ENCODE peak calls at places on chromosomes 16 and 17, in six cellular contexts. One of them, this sample, is unnamed.

GRCh38 chr17:51491416-51491815 is 231.1 kb downstream of the UTP18 start:
- DNase-seq in cardiac fibroblast: no peak
- DNase-seq in PC-9: no peak
- DNase-seq in cardiac muscle cell: no peak
- DNase-seq in AG09309: no peak
- DNase-seq in OCI-LY7: no peak
- DNase-seq in this sample: no peak

GRCh38 chr17:80743181-80743771 is 198.6 kb downstream of the RPTOR start:
- DNase-seq in cardiac fibroblast: no peak
- DNase-seq in PC-9: no peak
- DNase-seq in cardiac muscle cell: no peak
- DNase-seq in AG09309: peak; percentile 29
- DNase-seq in OCI-LY7: no peak
- DNase-seq in this sample: no peak

GRCh38 chr17:45374501-45374900 is 57.7 kb upstream of the MAP3K14 start:
- DNase-seq in cardiac fibroblast: no peak
- DNase-seq in PC-9: no peak
- DNase-seq in cardiac muscle cell: no peak
- DNase-seq in AG09309: no peak
- DNase-seq in OCI-LY7: no peak
- DNase-seq in this sample: no peak

GRCh38 chr16:47888142-47888541 is 267.7 kb downstream of the ABCC12 start:
- DNase-seq in cardiac fibroblast: peak; percentile 51
- DNase-seq in PC-9: peak; percentile 62
- DNase-seq in cardiac muscle cell: peak; percentile 30
- DNase-seq in AG09309: no peak
- DNase-seq in OCI-LY7: no peak
- DNase-seq in this sample: peak; percentile 61

GRCh38 chr17:82062984-82063368 is 2.6 kb downstream of the DUS1L start:
- DNase-seq in cardiac fibroblast: no peak
- DNase-seq in PC-9: no peak
- DNase-seq in cardiac muscle cell: no peak
- DNase-seq in AG09309: no peak
- DNase-seq in OCI-LY7: no peak
- DNase-seq in this sample: no peak

GRCh38 chr17:19331134-19331533 is 31.4 kb downstream of the B9D1 start:
- DNase-seq in cardiac fibroblast: peak; percentile 89
- DNase-seq in PC-9: peak; percentile 48
- DNase-seq in cardiac muscle cell: peak; percentile 70
- DNase-seq in AG09309: peak; percentile 69
- DNase-seq in OCI-LY7: no peak
- DNase-seq in this sample: peak; percentile 15

GRCh38 chr16:3182608-3183444 is 5.2 kb upstream of the OR1F1 start:
- DNase-seq in cardiac fibroblast: peak; percentile 86
- DNase-seq in PC-9: peak; percentile 60
- DNase-seq in cardiac muscle cell: peak; percentile 57
- DNase-seq in AG09309: no peak
- DNase-seq in OCI-LY7: no peak
- DNase-seq in this sample: no peak

GRCh38 chr17:238964-239259 is 57.5 kb upstream of the DOC2B start:
- DNase-seq in cardiac fibroblast: no peak
- DNase-seq in PC-9: no peak
- DNase-seq in cardiac muscle cell: no peak
- DNase-seq in AG09309: no peak
- DNase-seq in OCI-LY7: no peak
- DNase-seq in this sample: no peak

GRCh38 chr16:85206472-85207356 is 94.4 kb upstream of the CIBAR2 start:
- DNase-seq in cardiac fibroblast: no peak
- DNase-seq in PC-9: no peak
- DNase-seq in cardiac muscle cell: peak; percentile 68
- DNase-seq in AG09309: no peak
- DNase-seq in OCI-LY7: no peak
- DNase-seq in this sample: no peak

GRCh38 chr16:79677799-79678525 is 77.4 kb upstream of the MAF start:
- DNase-seq in cardiac fibroblast: no peak
- DNase-seq in PC-9: no peak
- DNase-seq in cardiac muscle cell: no peak
- DNase-seq in AG09309: no peak
- DNase-seq in OCI-LY7: no peak
- DNase-seq in this sample: no peak

GRCh38 chr17:13281626-13282025 is 263.8 kb upstream of the ELAC2 start:
- DNase-seq in cardiac fibroblast: no peak
- DNase-seq in PC-9: no peak
- DNase-seq in cardiac muscle cell: no peak
- DNase-seq in AG09309: no peak
- DNase-seq in OCI-LY7: no peak
- DNase-seq in this sample: no peak

GRCh38 chr17:50943575-50943933 is 77.4 kb upstream of the TOB1 start:
- DNase-seq in cardiac fibroblast: no peak
- DNase-seq in PC-9: no peak
- DNase-seq in cardiac muscle cell: no peak
- DNase-seq in AG09309: no peak
- DNase-seq in OCI-LY7: no peak
- DNase-seq in this sample: no peak

GRCh38 chr16:15032547-15033308 is 23.1 kb downstream of the NTAN1 start:
- DNase-seq in cardiac fibroblast: peak; percentile 35
- DNase-seq in PC-9: no peak
- DNase-seq in cardiac muscle cell: peak; percentile 65
- DNase-seq in AG09309: no peak
- DNase-seq in OCI-LY7: no peak
- DNase-seq in this sample: no peak

GRCh38 chr17:74744714-74745547 is 3.5 kb upstream of the NHERF1 start:
- DNase-seq in cardiac fibroblast: peak; percentile 75
- DNase-seq in PC-9: peak; percentile 91
- DNase-seq in cardiac muscle cell: peak; percentile 67
- DNase-seq in AG09309: peak; percentile 10
- DNase-seq in OCI-LY7: peak; percentile 81
- DNase-seq in this sample: no peak

GRCh38 chr16:84379008-84379730 is 10.8 kb downstream of the ATP2C2 start:
- DNase-seq in cardiac fibroblast: no peak
- DNase-seq in PC-9: no peak
- DNase-seq in cardiac muscle cell: peak; percentile 43
- DNase-seq in AG09309: no peak
- DNase-seq in OCI-LY7: no peak
- DNase-seq in this sample: no peak

GRCh38 chr16:87045462-87046216 is 271.6 kb downstream of the C16orf95 start:
- DNase-seq in cardiac fibroblast: no peak
- DNase-seq in PC-9: no peak
- DNase-seq in cardiac muscle cell: no peak
- DNase-seq in AG09309: no peak
- DNase-seq in OCI-LY7: no peak
- DNase-seq in this sample: no peak

GRCh38 chr16:85361441-85362118 is 249.3 kb upstream of the CIBAR2 start:
- DNase-seq in cardiac fibroblast: no peak
- DNase-seq in PC-9: no peak
- DNase-seq in cardiac muscle cell: no peak
- DNase-seq in AG09309: no peak
- DNase-seq in OCI-LY7: no peak
- DNase-seq in this sample: no peak

GRCh38 chr17:17749921-17750320 is 68.7 kb downstream of the RAI1 start:
- DNase-seq in cardiac fibroblast: peak; percentile 51
- DNase-seq in PC-9: no peak
- DNase-seq in cardiac muscle cell: peak; percentile 38
- DNase-seq in AG09309: no peak
- DNase-seq in OCI-LY7: peak; percentile 86
- DNase-seq in this sample: no peak

GRCh38 chr17:31788956-31789355 is 70.1 kb downstream of the COPRS start:
- DNase-seq in cardiac fibroblast: peak; percentile 2
- DNase-seq in PC-9: no peak
- DNase-seq in cardiac muscle cell: no peak
- DNase-seq in AG09309: peak; percentile 37
- DNase-seq in OCI-LY7: no peak
- DNase-seq in this sample: no peak

GRCh38 chr16:83390759-83391158 is 417.0 kb upstream of the HSBP1 start:
- DNase-seq in cardiac fibroblast: no peak
- DNase-seq in PC-9: no peak
- DNase-seq in cardiac muscle cell: no peak
- DNase-seq in AG09309: no peak
- DNase-seq in OCI-LY7: no peak
- DNase-seq in this sample: no peak

GRCh38 chr17:1635675-1636465 is 7.2 kb upstream of the SLC43A2 start:
- DNase-seq in cardiac fibroblast: no peak
- DNase-seq in PC-9: no peak
- DNase-seq in cardiac muscle cell: peak; percentile 31
- DNase-seq in AG09309: no peak
- DNase-seq in OCI-LY7: no peak
- DNase-seq in this sample: no peak

GRCh38 chr16:273547-274421 is 2.0 kb downstream of the RGS11 start:
- DNase-seq in cardiac fibroblast: no peak
- DNase-seq in PC-9: peak; percentile 50
- DNase-seq in cardiac muscle cell: no peak
- DNase-seq in AG09309: no peak
- DNase-seq in OCI-LY7: no peak
- DNase-seq in this sample: no peak

GRCh38 chr16:49513040-49513439 is 139.4 kb downstream of the C16orf78 start:
- DNase-seq in cardiac fibroblast: peak; percentile 20
- DNase-seq in PC-9: no peak
- DNase-seq in cardiac muscle cell: no peak
- DNase-seq in AG09309: no peak
- DNase-seq in OCI-LY7: peak; percentile 36
- DNase-seq in this sample: no peak

GRCh38 chr17:77132411-77133086 is 8.2 kb upstream of the SEC14L1 start:
- DNase-seq in cardiac fibroblast: no peak
- DNase-seq in PC-9: no peak
- DNase-seq in cardiac muscle cell: no peak
- DNase-seq in AG09309: no peak
- DNase-seq in OCI-LY7: no peak
- DNase-seq in this sample: no peak

GRCh38 chr17:9259419-9259818 is 238.1 kb downstream of the NTN1 start:
- DNase-seq in cardiac fibroblast: no peak
- DNase-seq in PC-9: no peak
- DNase-seq in cardiac muscle cell: no peak
- DNase-seq in AG09309: no peak
- DNase-seq in OCI-LY7: no peak
- DNase-seq in this sample: no peak

GRCh38 chr16:4696905-4697866 is 3.8 kb downstream of the NUDT16L1 start:
- DNase-seq in cardiac fibroblast: no peak
- DNase-seq in PC-9: no peak
- DNase-seq in cardiac muscle cell: no peak
- DNase-seq in AG09309: no peak
- DNase-seq in OCI-LY7: no peak
- DNase-seq in this sample: no peak

GRCh38 chr17:12627177-12627629 is 38.5 kb upstream of the MYOCD start:
- DNase-seq in cardiac fibroblast: peak; percentile 98
- DNase-seq in PC-9: no peak
- DNase-seq in cardiac muscle cell: peak; percentile 60
- DNase-seq in AG09309: peak; percentile 88
- DNase-seq in OCI-LY7: no peak
- DNase-seq in this sample: peak; percentile 87

GRCh38 chr16:3755249-3755648 is 37.9 kb upstream of the TRAP1 start:
- DNase-seq in cardiac fibroblast: no peak
- DNase-seq in PC-9: no peak
- DNase-seq in cardiac muscle cell: no peak
- DNase-seq in AG09309: no peak
- DNase-seq in OCI-LY7: no peak
- DNase-seq in this sample: no peak

GRCh38 chr17:56596741-56597494 is 3.4 kb downstream of the NOG start:
- DNase-seq in cardiac fibroblast: no peak
- DNase-seq in PC-9: no peak
- DNase-seq in cardiac muscle cell: no peak
- DNase-seq in AG09309: no peak
- DNase-seq in OCI-LY7: no peak
- DNase-seq in this sample: no peak

GRCh38 chr16:79150626-79151025 is 449.9 kb downstream of the MAF start:
- DNase-seq in cardiac fibroblast: no peak
- DNase-seq in PC-9: no peak
- DNase-seq in cardiac muscle cell: no peak
- DNase-seq in AG09309: no peak
- DNase-seq in OCI-LY7: no peak
- DNase-seq in this sample: no peak

GRCh38 chr17:18143044-18143936 is 34.7 kb downstream of the MYO15A start:
- DNase-seq in cardiac fibroblast: peak; percentile 31
- DNase-seq in PC-9: no peak
- DNase-seq in cardiac muscle cell: peak; percentile 25
- DNase-seq in AG09309: no peak
- DNase-seq in OCI-LY7: peak; percentile 26
- DNase-seq in this sample: no peak

GRCh38 chr16:56203052-56203451 is 11.8 kb downstream of the GNAO1 start:
- DNase-seq in cardiac fibroblast: peak; percentile 28
- DNase-seq in PC-9: no peak
- DNase-seq in cardiac muscle cell: peak; percentile 9
- DNase-seq in AG09309: no peak
- DNase-seq in OCI-LY7: peak; percentile 32
- DNase-seq in this sample: no peak
- TF ChIP-seq CTCF in cardiac fibroblast: peak; percentile 23
- TF ChIP-seq CTCF in PC-9: peak; percentile 22
- TF ChIP-seq CTCF in cardiac muscle cell: peak; percentile 14
- TF ChIP-seq CTCF in AG09309: peak; percentile 27
- TF ChIP-seq CTCF in OCI-LY7: peak; percentile 59
- TF ChIP-seq CTCF in this sample: no peak

GRCh38 chr16:66758086-66758485 is 6.7 kb upstream of the DYNC1LI2 start:
- DNase-seq in cardiac fibroblast: no peak
- DNase-seq in PC-9: no peak
- DNase-seq in cardiac muscle cell: no peak
- DNase-seq in AG09309: no peak
- DNase-seq in OCI-LY7: no peak
- DNase-seq in this sample: no peak
- TF ChIP-seq CTCF in cardiac fibroblast: no peak
- TF ChIP-seq CTCF in PC-9: no peak
- TF ChIP-seq CTCF in cardiac muscle cell: no peak
- TF ChIP-seq CTCF in AG09309: no peak
- TF ChIP-seq CTCF in OCI-LY7: peak; percentile 22
- TF ChIP-seq CTCF in this sample: peak; percentile 6

GRCh38 chr17:6639651-6640535 is 618 bp downstream of the KIAA0753 start:
- DNase-seq in cardiac fibroblast: peak; percentile 51
- DNase-seq in PC-9: peak; percentile 41
- DNase-seq in cardiac muscle cell: peak; percentile 59
- DNase-seq in AG09309: no peak
- DNase-seq in OCI-LY7: peak; percentile 53
- DNase-seq in this sample: no peak

GRCh38 chr17:6642592-6642991 is 1.7 kb downstream of the TXNDC17 start:
- DNase-seq in cardiac fibroblast: no peak
- DNase-seq in PC-9: no peak
- DNase-seq in cardiac muscle cell: no peak
- DNase-seq in AG09309: no peak
- DNase-seq in OCI-LY7: no peak
- DNase-seq in this sample: no peak

GRCh38 chr17:6641374-6641818 is 536 bp downstream of the TXNDC17 start:
- DNase-seq in cardiac fibroblast: no peak
- DNase-seq in PC-9: peak; percentile 37
- DNase-seq in cardiac muscle cell: peak; percentile 32
- DNase-seq in AG09309: no peak
- DNase-seq in OCI-LY7: peak; percentile 39
- DNase-seq in this sample: no peak

GRCh38 chr17:6639014-6639650 is 1.4 kb downstream of the KIAA0753 start:
- DNase-seq in cardiac fibroblast: no peak
- DNase-seq in PC-9: peak; percentile 62
- DNase-seq in cardiac muscle cell: no peak
- DNase-seq in AG09309: no peak
- DNase-seq in OCI-LY7: no peak
- DNase-seq in this sample: no peak

GRCh38 chr17:6640536-6641373 is at the start of the genes KIAA0753 and TXNDC17:
- DNase-seq in cardiac fibroblast: peak; percentile 92
- DNase-seq in PC-9: peak; percentile 94
- DNase-seq in cardiac muscle cell: peak; percentile 93
- DNase-seq in AG09309: peak; percentile 67
- DNase-seq in OCI-LY7: peak; percentile 93
- DNase-seq in this sample: peak; percentile 66
- TF ChIP-seq CTCF in cardiac fibroblast: no peak
- TF ChIP-seq CTCF in PC-9: no peak
- TF ChIP-seq CTCF in cardiac muscle cell: no peak
- TF ChIP-seq CTCF in AG09309: no peak
- TF ChIP-seq CTCF in OCI-LY7: no peak
- TF ChIP-seq CTCF in this sample: no peak

GRCh38 chr16:1770328-1771071 is 843 bp downstream of the NME3 start:
- DNase-seq in cardiac fibroblast: peak; percentile 72
- DNase-seq in PC-9: peak; percentile 74
- DNase-seq in cardiac muscle cell: peak; percentile 62
- DNase-seq in AG09309: no peak
- DNase-seq in OCI-LY7: peak; percentile 18
- DNase-seq in this sample: no peak
- TF ChIP-seq CTCF in cardiac fibroblast: no peak
- TF ChIP-seq CTCF in PC-9: no peak
- TF ChIP-seq CTCF in cardiac muscle cell: no peak
- TF ChIP-seq CTCF in AG09309: no peak
- TF ChIP-seq CTCF in OCI-LY7: no peak
- TF ChIP-seq CTCF in this sample: no peak

This sample was measured in retinal pigment epithelial cell.